ENCODE peak calls at places on chromosomes 13 and 19, in five cellular contexts. N, M, H, A and Q are unnamed samples.

GRCh38 chr13:32113564-32113963 is 82.0 kb downstream of the FRY start:
- DNase-seq in N (no peak), M (no peak), H (no peak), A (no peak), Q (no peak)

GRCh38 chr13:88384542-88384941 is 713.4 kb downstream of the SLITRK5 start:
- DNase-seq in N (no peak), M (no peak), H (no peak), A (no peak), Q (no peak)

GRCh38 chr13:29721766-29722165 is 126.3 kb upstream of the SLC7A1 start:
- DNase-seq in N (no peak), M (no peak), H (no peak), A (no peak), Q (no peak)

GRCh38 chr19:5358173-5358800 is 17.7 kb upstream of the PTPRS start:
- DNase-seq in N (peak; percentile 50), M (no peak), H (no peak), A (peak; percentile 54), Q (peak; percentile 67)

GRCh38 chr13:72891423-72891822 is 109.5 kb downstream of the PIBF1 start:
- DNase-seq in N (no peak), M (no peak), H (no peak), A (no peak), Q (no peak)

GRCh38 chr13:36385471-36385870 is 39.3 kb upstream of the SPART start:
- DNase-seq in N (no peak), M (no peak), H (no peak), A (no peak), Q (no peak)

GRCh38 chr19:9906475-9907087 is 29.7 kb downstream of the OLFM2 start:
- DNase-seq in N (no peak), M (no peak), H (no peak), A (no peak), Q (peak; percentile 31)

GRCh38 chr13:42279080-42279479 is 7.1 kb downstream of the AKAP11 start:
- DNase-seq in N (no peak), M (no peak), H (no peak), A (no peak), Q (no peak)

GRCh38 chr13:94431569-94431968 is 47.9 kb downstream of the DCT start:
- DNase-seq in N (no peak), M (no peak), H (no peak), A (no peak), Q (no peak)

GRCh38 chr13:62598708-62599107 is 1183.1 kb upstream of the PCDH20 start:
- DNase-seq in N (no peak), M (no peak), H (no peak), A (no peak), Q (no peak)

GRCh38 chr13:112229992-112230872 is 145.9 kb upstream of the SPACA7 start:
- DNase-seq in N (no peak), M (no peak), H (no peak), A (no peak), Q (no peak)

GRCh38 chr19:45177817-45178261 is at the start of gene TRAPPC6A:
- DNase-seq in N (no peak), M (no peak), H (no peak), A (no peak), Q (no peak)

GRCh38 chr19:13117772-13118423 is at the start of gene NACC1:
- DNase-seq in N (peak; percentile 89), M (no peak), H (peak; percentile 70), A (peak; percentile 97), Q (peak; percentile 99)
- TF ChIP-seq SIN3A in N (no peak), M (peak; percentile 73), H (no peak), A (peak; percentile 33), Q (no peak)

DNA sequence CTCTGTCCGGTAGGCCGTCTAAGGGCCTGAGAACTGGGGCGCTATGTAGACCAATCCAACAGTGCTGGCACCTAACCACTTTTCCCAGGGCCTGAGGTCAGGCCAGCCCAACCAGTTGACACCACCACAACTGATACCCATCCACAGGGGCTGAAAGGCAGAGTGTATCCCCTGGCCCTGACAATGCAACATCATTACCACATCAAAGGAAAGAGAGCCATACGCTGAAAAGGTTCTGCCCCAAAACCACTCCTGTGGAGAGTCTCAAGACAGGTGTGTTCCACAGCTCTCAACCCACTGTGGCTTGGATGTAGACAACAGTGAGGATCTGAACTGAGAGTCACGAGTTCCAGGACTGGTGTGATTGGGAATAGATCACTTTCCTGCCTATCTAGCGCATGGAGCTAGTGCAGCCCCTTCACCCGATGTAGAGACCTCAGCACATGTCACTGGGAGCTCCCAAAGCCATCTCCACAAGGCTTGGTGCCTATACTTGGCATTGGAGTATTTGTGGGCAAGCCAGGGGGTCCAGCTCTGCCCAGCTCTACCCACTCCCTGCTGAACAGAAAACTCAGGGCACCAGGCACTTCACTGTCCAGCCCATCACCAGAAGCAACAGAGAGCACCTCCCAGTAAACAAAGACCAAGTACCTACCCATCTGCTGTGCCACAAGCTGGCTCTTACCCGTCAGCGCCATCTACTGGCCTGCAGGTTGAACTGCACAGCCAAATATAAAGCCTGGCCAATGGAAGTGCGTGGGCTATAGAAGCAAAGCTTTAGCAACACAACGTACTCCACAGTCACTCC is 579.5 kb downstream of the UQCRFS1 start:
- DNase-seq in N (no peak), M (no peak), H (peak; percentile 39), A (peak; percentile 73), Q (peak; percentile 52)
- TF ChIP-seq RAD21 in N (no peak), M (peak; percentile 51), H (peak; percentile 97), A (peak; percentile 89), Q (peak; percentile 68)

GRCh38 chr19:28374971-28375370 is 838.0 kb downstream of the UQCRFS1 start:
- DNase-seq in N (no peak), M (no peak), H (no peak), A (no peak), Q (no peak)

GRCh38 chr19:28377077-28377476 is 835.9 kb downstream of the UQCRFS1 start:
- DNase-seq in N (no peak), M (no peak), H (no peak), A (no peak), Q (no peak)

GRCh38 chr19:28372800-28373199 is 840.2 kb downstream of the UQCRFS1 start:
- DNase-seq in N (no peak), M (no peak), H (no peak), A (no peak), Q (no peak)
- TF ChIP-seq CTCF in N (no peak), M (no peak), H (no peak), A (no peak), Q (no peak)

GRCh38 chr19:13619203-13619632 is 112.9 kb upstream of the CACNA1A start:
- DNase-seq in N (no peak), M (no peak), H (no peak), A (no peak), Q (no peak)
- TF ChIP-seq SIN3A in N (no peak), M (no peak), H (no peak), A (no peak), Q (no peak)

GRCh38 chr19:14081797-14082674 is 3.5 kb downstream of the C19orf67 start:
- DNase-seq in N (no peak), M (no peak), H (no peak), A (no peak), Q (no peak)

GRCh38 chr19:14082675-14082960 is 3.0 kb downstream of the C19orf67 start:
- DNase-seq in N (no peak), M (no peak), H (no peak), A (no peak), Q (no peak)

GRCh38 chr19:14086098-14086497 is 515 bp upstream of the C19orf67 start:
- DNase-seq in N (no peak), M (no peak), H (no peak), A (no peak), Q (no peak)

GRCh38 chr19:14088634-14089411 is 1.7 kb downstream of the SAMD1 start:
- DNase-seq in N (no peak), M (no peak), H (no peak), A (no peak), Q (no peak)

GRCh38 chr19:14085309-14085995 is at the start of gene C19orf67:
- DNase-seq in N (no peak), M (no peak), H (no peak), A (peak; percentile 63), Q (no peak)
- TF ChIP-seq RAD21 in N (no peak), M (no peak), H (no peak), A (no peak), Q (no peak)

GRCh38 chr19:16801599-16801998 is 27.6 kb upstream of the SIN3B start:
- DNase-seq in N (no peak), M (no peak), H (no peak), A (no peak), Q (no peak)
- TF ChIP-seq CTCF in N (peak; percentile 23), M (no peak), H (no peak), A (peak; percentile 6), Q (no peak)

DNA sequence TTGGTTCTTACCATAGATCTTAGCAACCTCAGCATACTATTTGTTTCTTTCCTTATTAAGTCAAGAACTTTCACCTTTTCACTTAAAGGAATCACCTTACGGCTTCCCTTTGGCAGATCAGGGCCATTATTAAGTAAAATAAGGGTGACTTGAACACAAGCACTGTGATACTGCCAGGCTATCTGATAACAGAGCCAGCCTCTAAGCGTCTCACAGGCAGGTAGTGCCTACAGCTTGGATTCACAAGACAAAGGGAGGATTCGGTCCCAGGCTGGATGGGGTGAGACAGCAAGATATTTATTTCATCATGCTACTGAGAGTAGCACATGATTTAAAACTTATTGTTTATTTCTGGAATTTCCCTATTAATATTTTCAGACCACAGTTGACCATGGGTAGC is 218.6 kb downstream of the FOXO1 start:
- DNase-seq in N (no peak), M (no peak), H (no peak), A (no peak), Q (no peak)
- TF ChIP-seq SIN3A in N (no peak), M (no peak), H (no peak), A (no peak), Q (no peak)